ENCODE peak calls at places on chromosomes 4 and X, in ten cellular contexts. V, K, J, S, M, I, H, R, P and N are unnamed samples.

GRCh38 chr4:13980317-13980716 is 352.8 kb upstream of the BOD1L1 start:
- DNase-seq in V (no peak), K (peak; percentile 85), J (peak; percentile 4), S (no peak), M (peak; percentile 76), I (no peak), H (no peak), R (no peak), P (no peak), N (no peak)

GRCh38 chr4:177008071-177008835 is 215.5 kb upstream of the VEGFC start:
- DNase-seq in V (no peak), K (no peak), J (no peak), S (no peak), M (no peak), I (no peak), H (no peak), R (no peak), P (no peak), N (no peak)

GRCh38 chrX:115362334-115363095 is 73.0 kb downstream of the LUZP4 start:
- DNase-seq in V (no peak), K (peak; percentile 75), J (no peak), S (peak; percentile 16), M (no peak), I (no peak), H (no peak), R (no peak), P (no peak), N (no peak)

GRCh38 chr4:17336524-17336941 is 175.4 kb downstream of the QDPR start:
- DNase-seq in V (peak; percentile 56), K (peak; percentile 97), J (no peak), S (no peak), M (no peak), I (no peak), H (peak; percentile 71), R (peak; percentile 81), P (no peak), N (no peak)

GRCh38 chr4:87053064-87053693 is 118.4 kb downstream of the AFF1 start:
- DNase-seq in V (no peak), K (no peak), J (no peak), S (no peak), M (no peak), I (no peak), H (no peak), R (no peak), P (no peak), N (no peak)

GRCh38 chr4:74671074-74671698 is 123.1 kb downstream of the BTC start:
- DNase-seq in V (peak; percentile 8), K (peak; percentile 76), J (peak; percentile 79), S (peak; percentile 61), M (peak; percentile 43), I (no peak), H (no peak), R (peak; percentile 33), P (peak; percentile 6), N (no peak)

GRCh38 chr4:65668201-65669007 is 1.9 kb downstream of the EPHA5 start:
- DNase-seq in V (no peak), K (no peak), J (no peak), S (peak; percentile 39), M (no peak), I (no peak), H (peak; percentile 63), R (no peak), P (peak; percentile 67), N (no peak)

GRCh38 chr4:79319975-79320374 is 5.9 kb downstream of the NAA11 start:
- DNase-seq in V (no peak), K (no peak), J (no peak), S (no peak), M (no peak), I (no peak), H (no peak), R (no peak), P (no peak), N (no peak)

GRCh38 chr4:75672461-75673026 is 667 bp downstream of the G3BP2 start:
- DNase-seq in V (peak; percentile 75), K (peak; percentile 43), J (peak; percentile 74), S (peak; percentile 61), M (no peak), I (no peak), H (peak; percentile 83), R (peak; percentile 81), P (peak; percentile 62), N (no peak)

GRCh38 chrX:37825225-37825842 is 22.0 kb downstream of the DYNLT3 start:
- DNase-seq in V (peak; percentile 25), K (peak; percentile 23), J (peak; percentile 41), S (peak; percentile 33), M (no peak), I (no peak), H (peak; percentile 64), R (peak; percentile 59), P (peak; percentile 58), N (peak; percentile 11)

GRCh38 chr4:112063260-112063659 is 82.0 kb upstream of the FAM241A start:
- DNase-seq in V (no peak), K (no peak), J (no peak), S (no peak), M (no peak), I (no peak), H (no peak), R (no peak), P (no peak), N (no peak)